ENCODE peak calls at places on chromosomes 2 and 18, in six cellular contexts. X, Y, H, U, P and F are unnamed samples.

GRCh38 chr2:41414486-41415230 is 633.2 kb upstream of the PKDCC start:
- DNase-seq in X (no peak), Y (peak; percentile 46), H (peak; percentile 65), U (peak; percentile 52), P (peak; percentile 36), F (no peak)

GRCh38 chr2:240933048-240933965 is 27.2 kb downstream of the CROCC2 start:
- DNase-seq in X (peak; percentile 19), Y (no peak), H (no peak), U (no peak), P (no peak), F (peak; percentile 36)

GRCh38 chr2:101063753-101064502 is 61.8 kb downstream of the RPL31 start:
- DNase-seq in X (no peak), Y (peak; percentile 49), H (peak; percentile 59), U (no peak), P (peak; percentile 73), F (no peak)

GRCh38 chr2:101655941-101656422 is 41.5 kb upstream of the MAP4K4 start:
- DNase-seq in X (no peak), Y (no peak), H (peak; percentile 58), U (no peak), P (peak; percentile 65), F (no peak)

GRCh38 chr2:30232801-30233130 is 1.4 kb downstream of the LBH start:
- DNase-seq in X (no peak), Y (no peak), H (peak; percentile 29), U (no peak), P (no peak), F (no peak)

GRCh38 chr2:8148260-8148880 is 533.5 kb upstream of the ID2 start:
- DNase-seq in X (no peak), Y (peak; percentile 74), H (peak; percentile 87), U (no peak), P (peak; percentile 91), F (no peak)

GRCh38 chr18:11091746-11092145 is 57.6 kb downstream of the PIEZO2 start:
- DNase-seq in X (no peak), Y (no peak), H (no peak), U (no peak), P (no peak), F (no peak)

GRCh38 chr2:46067501-46068292 is 229.5 kb upstream of the EPAS1 start:
- DNase-seq in X (no peak), Y (peak; percentile 91), H (peak; percentile 99), U (no peak), P (peak; percentile 69), F (no peak)

GRCh38 chr2:106165556-106165955 is 28.5 kb downstream of the UXS1 start:
- DNase-seq in X (no peak), Y (no peak), H (peak; percentile 51), U (no peak), P (no peak), F (no peak)

GRCh38 chr2:241987726-241988125 is 118.2 kb downstream of the RTP5 start:
- DNase-seq in X (no peak), Y (no peak), H (no peak), U (no peak), P (no peak), F (no peak)
- TF ChIP-seq CTCF in X (no peak), Y (no peak), H (no peak), U (no peak), P (no peak), F (no peak)

GRCh38 chr2:99085400-99085799 is 56.1 kb upstream of the C2orf15 start:
- DNase-seq in X (no peak), Y (peak; percentile 36), H (peak; percentile 16), U (no peak), P (peak; percentile 19), F (no peak)
- TF ChIP-seq CTCF in X (no peak), Y (peak; percentile 26), H (peak; percentile 35), U (no peak), P (peak; percentile 20), F (no peak)

GRCh38 chr2:59177748-59178147 is 936.6 kb upstream of the FANCL start:
- DNase-seq in X (no peak), Y (no peak), H (no peak), U (no peak), P (no peak), F (no peak)

GRCh38 chr2:59173325-59173724 is 932.2 kb upstream of the FANCL start:
- DNase-seq in X (no peak), Y (no peak), H (no peak), U (no peak), P (no peak), F (no peak)

GRCh38 chr2:59174536-59175243 is 933.6 kb upstream of the FANCL start:
- DNase-seq in X (no peak), Y (no peak), H (no peak), U (no peak), P (no peak), F (no peak)

GRCh38 chr2:59180111-59180510 is 939.0 kb upstream of the FANCL start:
- DNase-seq in X (no peak), Y (no peak), H (no peak), U (no peak), P (no peak), F (no peak)

DNA sequence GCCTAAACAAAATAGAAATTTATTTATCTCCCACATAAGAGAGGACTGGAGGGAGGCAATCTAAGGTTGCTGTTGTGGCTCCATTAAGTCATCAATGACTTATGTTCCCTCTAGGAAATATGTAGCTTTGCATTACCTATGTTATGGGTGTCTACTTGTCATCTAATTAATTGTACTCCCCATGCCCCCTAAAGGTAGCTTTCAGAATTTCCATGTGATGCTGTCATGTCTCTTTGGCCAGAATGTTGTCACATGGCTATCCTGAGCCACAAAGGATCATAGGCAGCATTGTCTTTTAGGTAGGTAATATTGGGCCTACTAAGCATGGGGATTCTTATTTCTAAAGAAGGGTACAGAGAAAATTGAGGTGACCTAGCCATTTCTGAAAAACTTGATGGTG is 935.6 kb upstream of the FANCL start:
- DNase-seq in X (no peak), Y (no peak), H (no peak), U (no peak), P (no peak), F (no peak)
- TF ChIP-seq CTCF in X (no peak), Y (no peak), H (no peak), U (no peak), P (no peak), F (no peak)

DNA sequence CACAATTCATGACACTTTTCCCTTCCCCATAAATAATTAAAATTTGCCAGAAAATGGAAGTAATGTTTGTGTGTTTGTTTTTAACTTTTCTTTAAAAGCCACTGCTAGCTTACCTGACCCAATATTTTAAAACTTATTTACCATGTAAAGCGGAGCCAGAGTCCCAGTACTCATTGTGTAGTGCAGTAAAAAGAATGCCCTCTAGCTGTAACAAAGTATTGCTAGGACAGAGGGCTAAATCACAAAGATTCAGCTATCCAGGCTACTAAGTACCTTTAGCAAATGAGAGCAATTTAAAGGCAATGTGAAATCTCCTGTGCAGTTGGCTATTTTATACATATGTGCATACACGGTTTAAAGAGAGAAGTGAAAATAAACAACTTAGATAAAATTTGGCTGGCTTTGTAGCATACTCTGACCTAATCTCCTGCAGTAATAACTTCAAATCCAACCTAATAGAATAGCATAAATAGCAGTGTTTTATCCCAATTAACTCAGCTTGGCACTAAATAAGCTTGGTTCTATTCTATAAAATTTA is 997.4 kb upstream of the PIK3C3 start:
- DNase-seq in X (no peak), Y (no peak), H (no peak), U (no peak), P (no peak), F (no peak)
- TF ChIP-seq CTCF in X (no peak), Y (no peak), H (no peak), U (no peak), P (no peak), F (no peak)

GRCh38 chr2:156064540-156064939 is 268.0 kb downstream of the NR4A2 start:
- DNase-seq in X (no peak), Y (no peak), H (no peak), U (no peak), P (no peak), F (no peak)
- TF ChIP-seq CTCF in X (no peak), Y (no peak), H (no peak), U (no peak), P (no peak), F (no peak)

GRCh38 chr18:30358545-30358944 is 684.0 kb downstream of the DSC3 start:
- DNase-seq in X (no peak), Y (no peak), H (peak; percentile 77), U (no peak), P (no peak), F (no peak)

GRCh38 chr18:30359521-30359920 is 683.0 kb downstream of the DSC3 start:
- DNase-seq in X (no peak), Y (no peak), H (no peak), U (no peak), P (no peak), F (no peak)

DNA sequence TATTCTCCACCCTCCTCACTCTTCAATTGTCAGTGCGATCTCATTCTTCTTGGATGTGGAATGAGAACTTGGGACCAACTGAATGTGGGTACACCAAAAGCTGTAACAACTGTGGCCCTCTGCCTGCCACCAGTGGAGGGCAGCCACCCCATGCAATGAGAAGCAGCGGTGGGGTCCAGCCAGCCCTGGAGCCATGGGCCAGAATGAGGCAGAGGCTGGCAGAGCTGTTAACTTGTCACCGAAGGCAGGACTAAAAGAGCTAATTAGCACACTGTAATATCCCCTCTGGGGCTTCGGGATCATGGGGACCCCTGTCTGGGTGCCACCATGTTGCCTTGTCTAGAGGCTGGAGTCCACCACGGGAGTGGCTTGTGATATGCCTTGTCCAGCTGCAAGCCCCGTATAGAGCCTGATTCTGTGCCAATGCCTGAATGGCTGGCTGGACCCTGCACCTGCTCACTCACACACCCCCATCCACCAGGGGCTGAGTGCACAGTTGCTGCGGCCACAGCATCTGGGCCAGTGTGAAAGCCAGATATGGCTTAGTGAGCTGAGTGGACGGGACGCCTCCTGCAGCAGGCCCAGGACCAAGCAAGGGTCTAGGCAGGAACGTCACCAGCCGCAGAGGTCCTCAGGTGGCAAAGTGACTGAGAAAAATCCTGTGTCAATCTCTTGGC is 680.5 kb downstream of the DSC3 start:
- DNase-seq in X (no peak), Y (no peak), H (no peak), U (no peak), P (no peak), F (no peak)
- TF ChIP-seq CTCF in X (no peak), Y (no peak), H (no peak), U (no peak), P (no peak), F (no peak)

DNA sequence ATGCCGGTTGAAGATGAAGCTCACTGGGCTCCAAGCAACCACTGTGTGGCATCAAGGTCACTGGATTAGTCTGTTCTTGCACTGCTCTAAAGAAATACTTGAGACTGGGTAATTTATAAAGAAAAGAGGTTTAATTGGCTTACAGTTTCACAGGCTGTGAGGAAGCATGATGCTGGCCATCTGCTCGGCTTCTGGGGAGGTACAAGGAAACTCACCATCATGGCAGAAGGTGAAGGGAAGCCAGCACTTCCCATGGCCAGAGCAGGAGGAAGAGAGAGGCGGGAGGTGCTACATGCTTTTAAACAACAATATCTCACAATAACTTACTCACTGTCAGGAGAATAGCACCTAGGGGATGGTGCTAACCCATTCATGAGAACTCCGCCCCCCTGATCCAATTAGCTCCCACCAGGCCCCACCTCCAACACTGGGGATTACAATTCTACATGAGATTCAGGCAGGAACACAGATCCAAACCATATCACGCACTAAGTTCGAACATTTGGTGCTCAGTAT is 109.7 kb upstream of the MGAT5 start:
- DNase-seq in X (no peak), Y (no peak), H (no peak), U (no peak), P (no peak), F (no peak)
- TF ChIP-seq CTCF in X (no peak), Y (no peak), H (no peak), U (no peak), P (no peak), F (no peak)

GRCh38 chr2:130768191-130768855 is 13.0 kb downstream of the AMER3 start:
- DNase-seq in X (no peak), Y (no peak), H (no peak), U (no peak), P (no peak), F (no peak)
- TF ChIP-seq CTCF in X (no peak), Y (peak; percentile 14), H (no peak), U (no peak), P (no peak), F (no peak)

GRCh38 chr2:229909090-229909489 is 12.7 kb downstream of the TRIP12 start:
- DNase-seq in X (no peak), Y (no peak), H (peak; percentile 37), U (no peak), P (peak; percentile 27), F (no peak)
- TF ChIP-seq CTCF in X (no peak), Y (no peak), H (no peak), U (no peak), P (no peak), F (no peak)